ENCODE peak calls at places on chromosomes 1 and 21, in nine cellular contexts. One of them, this sample, is unnamed.

GRCh38 chr21:14957836-14958235 is 107.0 kb downstream of the NRIP1 start:
- DNase-seq in mucosa of descending colon: no peak
- DNase-seq in dorsolateral prefrontal cortex: no peak
- DNase-seq in heart left ventricle: no peak
- DNase-seq in kidney epithelial cell: no peak
- DNase-seq in HFF-Myc: no peak
- DNase-seq in left ventricle myocardium inferior: no peak
- DNase-seq in mammary epithelial cell: no peak
- DNase-seq in GM10248: no peak
- DNase-seq in this sample: no peak

GRCh38 chr1:113322439-113322838 is 67.9 kb upstream of the MAGI3 start:
- DNase-seq in left ventricle myocardium inferior: no peak
- DNase-seq in heart left ventricle: no peak
- DNase-seq in mammary epithelial cell: no peak
- DNase-seq in HFF-Myc: no peak
- DNase-seq in mucosa of descending colon: no peak
- DNase-seq in kidney epithelial cell: no peak
- DNase-seq in dorsolateral prefrontal cortex: no peak
- DNase-seq in GM10248: no peak
- DNase-seq in this sample: no peak

GRCh38 chr1:44076093-44076492 is 42.5 kb upstream of the KLF17 start:
- DNase-seq in dorsolateral prefrontal cortex: no peak
- DNase-seq in GM10248: no peak
- DNase-seq in mucosa of descending colon: no peak
- DNase-seq in mammary epithelial cell: no peak
- DNase-seq in heart left ventricle: no peak
- DNase-seq in left ventricle myocardium inferior: no peak
- DNase-seq in HFF-Myc: no peak
- DNase-seq in kidney epithelial cell: peak
- DNase-seq in this sample: no peak

GRCh38 chr21:38229260-38229877 is 27.4 kb upstream of the KCNJ15 start:
- DNase-seq in mucosa of descending colon: no peak
- DNase-seq in mammary epithelial cell: peak
- DNase-seq in GM10248: no peak
- DNase-seq in dorsolateral prefrontal cortex: no peak
- DNase-seq in heart left ventricle: no peak
- DNase-seq in kidney epithelial cell: no peak
- DNase-seq in left ventricle myocardium inferior: no peak
- DNase-seq in HFF-Myc: no peak
- DNase-seq in this sample: no peak

GRCh38 chr21:16587671-16588379 is 858.0 kb downstream of the USP25 start:
- DNase-seq in kidney epithelial cell: no peak
- DNase-seq in HFF-Myc: no peak
- DNase-seq in left ventricle myocardium inferior: no peak
- DNase-seq in mammary epithelial cell: peak
- DNase-seq in mucosa of descending colon: no peak
- DNase-seq in dorsolateral prefrontal cortex: no peak
- DNase-seq in GM10248: no peak
- DNase-seq in heart left ventricle: no peak
- DNase-seq in this sample: peak

GRCh38 chr1:99292946-99293345 is 28.7 kb downstream of the PLPPR4 start:
- DNase-seq in GM10248: no peak
- DNase-seq in left ventricle myocardium inferior: no peak
- DNase-seq in kidney epithelial cell: no peak
- DNase-seq in mammary epithelial cell: no peak
- DNase-seq in dorsolateral prefrontal cortex: no peak
- DNase-seq in heart left ventricle: no peak
- DNase-seq in mucosa of descending colon: no peak
- DNase-seq in HFF-Myc: no peak
- DNase-seq in this sample: no peak

GRCh38 chr1:237901284-237901870 is 10.7 kb upstream of the ZP4 start:
- DNase-seq in HFF-Myc: no peak
- DNase-seq in GM10248: peak
- DNase-seq in left ventricle myocardium inferior: no peak
- DNase-seq in dorsolateral prefrontal cortex: no peak
- DNase-seq in mammary epithelial cell: peak
- DNase-seq in kidney epithelial cell: no peak
- DNase-seq in mucosa of descending colon: peak
- DNase-seq in heart left ventricle: no peak
- DNase-seq in this sample: no peak

GRCh38 chr1:2530501-2531361 is 668 bp upstream of the HES5 start:
- DNase-seq in kidney epithelial cell: no peak
- DNase-seq in heart left ventricle: no peak
- DNase-seq in GM10248: no peak
- DNase-seq in dorsolateral prefrontal cortex: no peak
- DNase-seq in mucosa of descending colon: peak
- DNase-seq in mammary epithelial cell: no peak
- DNase-seq in HFF-Myc: no peak
- DNase-seq in left ventricle myocardium inferior: no peak
- DNase-seq in this sample: no peak

GRCh38 chr1:52296345-52296744 is 69.7 kb downstream of the CC2D1B start:
- DNase-seq in heart left ventricle: no peak
- DNase-seq in HFF-Myc: peak
- DNase-seq in mammary epithelial cell: peak
- DNase-seq in left ventricle myocardium inferior: no peak
- DNase-seq in dorsolateral prefrontal cortex: no peak
- DNase-seq in GM10248: peak
- DNase-seq in kidney epithelial cell: peak
- DNase-seq in mucosa of descending colon: peak
- DNase-seq in this sample: no peak

GRCh38 chr1:14662116-14662515 is 63.6 kb downstream of the KAZN start:
- DNase-seq in GM10248: no peak
- DNase-seq in mammary epithelial cell: no peak
- DNase-seq in kidney epithelial cell: no peak
- DNase-seq in heart left ventricle: peak
- DNase-seq in HFF-Myc: no peak
- DNase-seq in mucosa of descending colon: no peak
- DNase-seq in dorsolateral prefrontal cortex: no peak
- DNase-seq in left ventricle myocardium inferior: peak
- DNase-seq in this sample: no peak

GRCh38 chr1:172533511-172534116 is 664 bp downstream of the SUCO start:
- DNase-seq in mucosa of descending colon: peak
- DNase-seq in GM10248: peak
- DNase-seq in heart left ventricle: peak
- DNase-seq in kidney epithelial cell: no peak
- DNase-seq in HFF-Myc: no peak
- DNase-seq in dorsolateral prefrontal cortex: peak
- DNase-seq in left ventricle myocardium inferior: no peak
- DNase-seq in mammary epithelial cell: peak
- DNase-seq in this sample: no peak

GRCh38 chr1:68916227-68916853 is 419.5 kb upstream of the DEPDC1 start:
- DNase-seq in mammary epithelial cell: peak
- DNase-seq in kidney epithelial cell: peak
- DNase-seq in heart left ventricle: no peak
- DNase-seq in mucosa of descending colon: no peak
- DNase-seq in dorsolateral prefrontal cortex: no peak
- DNase-seq in HFF-Myc: no peak
- DNase-seq in GM10248: no peak
- DNase-seq in left ventricle myocardium inferior: no peak
- DNase-seq in this sample: no peak

GRCh38 chr1:165508291-165508690 is 35.5 kb upstream of the LRRC52 start:
- DNase-seq in GM10248: no peak
- DNase-seq in left ventricle myocardium inferior: no peak
- DNase-seq in dorsolateral prefrontal cortex: no peak
- DNase-seq in HFF-Myc: no peak
- DNase-seq in mammary epithelial cell: no peak
- DNase-seq in mucosa of descending colon: no peak
- DNase-seq in kidney epithelial cell: no peak
- DNase-seq in heart left ventricle: no peak
- DNase-seq in this sample: no peak

GRCh38 chr1:3349161-3349967 is 105.1 kb upstream of the ARHGEF16 start:
- DNase-seq in mucosa of descending colon: no peak
- DNase-seq in GM10248: no peak
- DNase-seq in left ventricle myocardium inferior: peak
- DNase-seq in dorsolateral prefrontal cortex: no peak
- DNase-seq in HFF-Myc: no peak
- DNase-seq in kidney epithelial cell: no peak
- DNase-seq in heart left ventricle: peak
- DNase-seq in mammary epithelial cell: no peak
- DNase-seq in this sample: no peak

GRCh38 chr21:21067375-21067774 is 69.2 kb downstream of the NCAM2 start:
- DNase-seq in dorsolateral prefrontal cortex: no peak
- DNase-seq in heart left ventricle: no peak
- DNase-seq in left ventricle myocardium inferior: no peak
- DNase-seq in kidney epithelial cell: no peak
- DNase-seq in mammary epithelial cell: no peak
- DNase-seq in HFF-Myc: no peak
- DNase-seq in GM10248: no peak
- DNase-seq in mucosa of descending colon: no peak
- DNase-seq in this sample: no peak

GRCh38 chr1:201537467-201537866 is 1.5 kb upstream of the NAV1 start:
- DNase-seq in left ventricle myocardium inferior: no peak
- DNase-seq in GM10248: no peak
- DNase-seq in HFF-Myc: no peak
- DNase-seq in mucosa of descending colon: no peak
- DNase-seq in heart left ventricle: no peak
- DNase-seq in dorsolateral prefrontal cortex: no peak
- DNase-seq in mammary epithelial cell: no peak
- DNase-seq in kidney epithelial cell: no peak
- DNase-seq in this sample: no peak

GRCh38 chr1:201539561-201540404 is 856 bp downstream of the NAV1 start:
- DNase-seq in kidney epithelial cell: no peak
- DNase-seq in mammary epithelial cell: no peak
- DNase-seq in heart left ventricle: peak
- DNase-seq in mucosa of descending colon: no peak
- DNase-seq in dorsolateral prefrontal cortex: peak
- DNase-seq in left ventricle myocardium inferior: peak
- DNase-seq in GM10248: peak
- DNase-seq in HFF-Myc: no peak
- DNase-seq in this sample: no peak

GRCh38 chr1:201537966-201538617 is 835 bp upstream of the NAV1 start:
- DNase-seq in heart left ventricle: no peak
- DNase-seq in kidney epithelial cell: no peak
- DNase-seq in mammary epithelial cell: no peak
- DNase-seq in dorsolateral prefrontal cortex: no peak
- DNase-seq in GM10248: no peak
- DNase-seq in mucosa of descending colon: no peak
- DNase-seq in HFF-Myc: no peak
- DNase-seq in left ventricle myocardium inferior: no peak
- DNase-seq in this sample: no peak

GRCh38 chr1:201537028-201537427 is 1.9 kb upstream of the NAV1 start:
- DNase-seq in HFF-Myc: no peak
- DNase-seq in dorsolateral prefrontal cortex: no peak
- DNase-seq in heart left ventricle: no peak
- DNase-seq in left ventricle myocardium inferior: no peak
- DNase-seq in mammary epithelial cell: no peak
- DNase-seq in kidney epithelial cell: no peak
- DNase-seq in mucosa of descending colon: no peak
- DNase-seq in GM10248: no peak
- DNase-seq in this sample: no peak

GRCh38 chr1:201538618-201539551 is at the start of gene NAV1:
- DNase-seq in dorsolateral prefrontal cortex: peak
- DNase-seq in GM10248: peak
- DNase-seq in HFF-Myc: no peak
- DNase-seq in left ventricle myocardium inferior: peak
- DNase-seq in heart left ventricle: peak
- DNase-seq in mucosa of descending colon: no peak
- DNase-seq in mammary epithelial cell: no peak
- DNase-seq in kidney epithelial cell: no peak
- DNase-seq in this sample: no peak
- TF ChIP-seq CTCF in dorsolateral prefrontal cortex: peak
- TF ChIP-seq CTCF in GM10248: no peak
- TF ChIP-seq CTCF in HFF-Myc: no peak
- TF ChIP-seq CTCF in left ventricle myocardium inferior: no peak
- TF ChIP-seq CTCF in heart left ventricle: no peak
- TF ChIP-seq CTCF in mucosa of descending colon: no peak
- TF ChIP-seq CTCF in mammary epithelial cell: no peak
- TF ChIP-seq CTCF in kidney epithelial cell: no peak
- TF ChIP-seq CTCF in this sample: no peak

GRCh38 chr21:41254090-41254700 is 62.4 kb upstream of the FAM3B start:
- DNase-seq in GM10248: no peak
- DNase-seq in left ventricle myocardium inferior: no peak
- DNase-seq in dorsolateral prefrontal cortex: no peak
- DNase-seq in HFF-Myc: no peak
- DNase-seq in mammary epithelial cell: peak
- DNase-seq in kidney epithelial cell: no peak
- DNase-seq in heart left ventricle: no peak
- DNase-seq in mucosa of descending colon: no peak
- DNase-seq in this sample: no peak
- TF ChIP-seq CTCF in GM10248: no peak
- TF ChIP-seq CTCF in left ventricle myocardium inferior: no peak
- TF ChIP-seq CTCF in dorsolateral prefrontal cortex: no peak
- TF ChIP-seq CTCF in HFF-Myc: no peak
- TF ChIP-seq CTCF in mammary epithelial cell: no peak
- TF ChIP-seq CTCF in kidney epithelial cell: no peak
- TF ChIP-seq CTCF in heart left ventricle: no peak
- TF ChIP-seq CTCF in mucosa of descending colon: no peak
- TF ChIP-seq CTCF in this sample: no peak

GRCh38 chr1:155168456-155169210 is 4.5 kb downstream of the KRTCAP2 start:
- DNase-seq in kidney epithelial cell: no peak
- DNase-seq in mucosa of descending colon: no peak
- DNase-seq in mammary epithelial cell: no peak
- DNase-seq in heart left ventricle: no peak
- DNase-seq in HFF-Myc: no peak
- DNase-seq in dorsolateral prefrontal cortex: no peak
- DNase-seq in left ventricle myocardium inferior: no peak
- DNase-seq in GM10248: no peak
- DNase-seq in this sample: no peak

GRCh38 chr1:155167166-155168104 is 5.7 kb downstream of the KRTCAP2 start:
- DNase-seq in kidney epithelial cell: peak
- DNase-seq in mammary epithelial cell: peak
- DNase-seq in dorsolateral prefrontal cortex: peak
- DNase-seq in left ventricle myocardium inferior: peak
- DNase-seq in GM10248: peak
- DNase-seq in HFF-Myc: peak
- DNase-seq in mucosa of descending colon: peak
- DNase-seq in heart left ventricle: peak
- DNase-seq in this sample: no peak

GRCh38 chr1:155170806-155171205 is 2.3 kb downstream of the KRTCAP2 start:
- DNase-seq in kidney epithelial cell: no peak
- DNase-seq in GM10248: no peak
- DNase-seq in mucosa of descending colon: no peak
- DNase-seq in heart left ventricle: no peak
- DNase-seq in dorsolateral prefrontal cortex: no peak
- DNase-seq in mammary epithelial cell: no peak
- DNase-seq in HFF-Myc: no peak
- DNase-seq in left ventricle myocardium inferior: no peak
- DNase-seq in this sample: no peak

GRCh38 chr1:155170101-155170785 is 2.9 kb downstream of the KRTCAP2 start:
- DNase-seq in left ventricle myocardium inferior: no peak
- DNase-seq in heart left ventricle: no peak
- DNase-seq in dorsolateral prefrontal cortex: no peak
- DNase-seq in kidney epithelial cell: no peak
- DNase-seq in mucosa of descending colon: no peak
- DNase-seq in mammary epithelial cell: no peak
- DNase-seq in GM10248: no peak
- DNase-seq in HFF-Myc: no peak
- DNase-seq in this sample: no peak

GRCh38 chr1:155169541-155169940 is 3.6 kb downstream of the KRTCAP2 start:
- DNase-seq in mammary epithelial cell: no peak
- DNase-seq in HFF-Myc: no peak
- DNase-seq in GM10248: no peak
- DNase-seq in dorsolateral prefrontal cortex: no peak
- DNase-seq in heart left ventricle: no peak
- DNase-seq in kidney epithelial cell: no peak
- DNase-seq in left ventricle myocardium inferior: no peak
- DNase-seq in mucosa of descending colon: no peak
- DNase-seq in this sample: no peak
- TF ChIP-seq CTCF in mammary epithelial cell: no peak
- TF ChIP-seq CTCF in HFF-Myc: no peak
- TF ChIP-seq CTCF in GM10248: no peak
- TF ChIP-seq CTCF in dorsolateral prefrontal cortex: no peak
- TF ChIP-seq CTCF in heart left ventricle: no peak
- TF ChIP-seq CTCF in kidney epithelial cell: no peak
- TF ChIP-seq CTCF in left ventricle myocardium inferior: no peak
- TF ChIP-seq CTCF in mucosa of descending colon: no peak
- TF ChIP-seq CTCF in this sample: no peak

GRCh38 chr1:193270996-193271395 is 84.6 kb upstream of the B3GALT2 start:
- DNase-seq in GM10248: no peak
- DNase-seq in dorsolateral prefrontal cortex: no peak
- DNase-seq in kidney epithelial cell: no peak
- DNase-seq in heart left ventricle: no peak
- DNase-seq in HFF-Myc: peak
- DNase-seq in left ventricle myocardium inferior: no peak
- DNase-seq in mucosa of descending colon: no peak
- DNase-seq in mammary epithelial cell: peak
- DNase-seq in this sample: no peak
- TF ChIP-seq CTCF in GM10248: no peak
- TF ChIP-seq CTCF in dorsolateral prefrontal cortex: no peak
- TF ChIP-seq CTCF in kidney epithelial cell: no peak
- TF ChIP-seq CTCF in heart left ventricle: no peak
- TF ChIP-seq CTCF in HFF-Myc: no peak
- TF ChIP-seq CTCF in left ventricle myocardium inferior: no peak
- TF ChIP-seq CTCF in mucosa of descending colon: no peak
- TF ChIP-seq CTCF in mammary epithelial cell: no peak
- TF ChIP-seq CTCF in this sample: no peak

This sample was measured in BJ.